ENCODE peak calls at places on chromosomes 2 and 18, in six cellular contexts. One of them, this sample, is unnamed.

GRCh38 chr2:3398837-3399236 is 19.3 kb downstream of the TRAPPC12 start:
- DNase-seq in stimulated activated CD4-positive, alpha-beta T cell treated with anti-CD3 and anti-CD28 coated beads, Interleukin-1b, Interleukin-23, amount 100 ng/mL, for 24 hours: no peak
- DNase-seq in HCEC 1CT: no peak
- DNase-seq in neural progenitor cell: peak; percentile 20
- DNase-seq in LoVo: no peak
- DNase-seq in CD8-positive, alpha-beta memory T cell: no peak
- DNase-seq in this sample: no peak

GRCh38 chr2:40202798-40203400 is 249.0 kb downstream of the SLC8A1 start:
- DNase-seq in stimulated activated CD4-positive, alpha-beta T cell treated with anti-CD3 and anti-CD28 coated beads, Interleukin-1b, Interleukin-23, amount 100 ng/mL, for 24 hours: no peak
- DNase-seq in HCEC 1CT: peak; percentile 72
- DNase-seq in neural progenitor cell: peak; percentile 46
- DNase-seq in LoVo: no peak
- DNase-seq in CD8-positive, alpha-beta memory T cell: no peak
- DNase-seq in this sample: no peak

GRCh38 chr2:54419855-54420550 is 36.1 kb upstream of the SPTBN1 start:
- DNase-seq in stimulated activated CD4-positive, alpha-beta T cell treated with anti-CD3 and anti-CD28 coated beads, Interleukin-1b, Interleukin-23, amount 100 ng/mL, for 24 hours: no peak
- DNase-seq in HCEC 1CT: no peak
- DNase-seq in neural progenitor cell: no peak
- DNase-seq in LoVo: no peak
- DNase-seq in CD8-positive, alpha-beta memory T cell: no peak
- DNase-seq in this sample: no peak

GRCh38 chr2:158586491-158586890 is 129.7 kb downstream of the PKP4 start:
- DNase-seq in stimulated activated CD4-positive, alpha-beta T cell treated with anti-CD3 and anti-CD28 coated beads, Interleukin-1b, Interleukin-23, amount 100 ng/mL, for 24 hours: no peak
- DNase-seq in HCEC 1CT: peak; percentile 90
- DNase-seq in neural progenitor cell: no peak
- DNase-seq in LoVo: no peak
- DNase-seq in CD8-positive, alpha-beta memory T cell: no peak
- DNase-seq in this sample: no peak

GRCh38 chr2:67453365-67453764 is 56.2 kb downstream of the ETAA1 start:
- DNase-seq in stimulated activated CD4-positive, alpha-beta T cell treated with anti-CD3 and anti-CD28 coated beads, Interleukin-1b, Interleukin-23, amount 100 ng/mL, for 24 hours: no peak
- DNase-seq in HCEC 1CT: peak; percentile 17
- DNase-seq in neural progenitor cell: no peak
- DNase-seq in LoVo: no peak
- DNase-seq in CD8-positive, alpha-beta memory T cell: no peak
- DNase-seq in this sample: no peak

GRCh38 chr2:98295275-98295674 is 51.0 kb upstream of the CNGA3 start:
- DNase-seq in stimulated activated CD4-positive, alpha-beta T cell treated with anti-CD3 and anti-CD28 coated beads, Interleukin-1b, Interleukin-23, amount 100 ng/mL, for 24 hours: no peak
- DNase-seq in HCEC 1CT: no peak
- DNase-seq in neural progenitor cell: no peak
- DNase-seq in LoVo: no peak
- DNase-seq in CD8-positive, alpha-beta memory T cell: no peak
- DNase-seq in this sample: no peak

GRCh38 chr2:43133708-43134570 is 92.5 kb downstream of the ZFP36L2 start:
- DNase-seq in stimulated activated CD4-positive, alpha-beta T cell treated with anti-CD3 and anti-CD28 coated beads, Interleukin-1b, Interleukin-23, amount 100 ng/mL, for 24 hours: no peak
- DNase-seq in HCEC 1CT: no peak
- DNase-seq in neural progenitor cell: no peak
- DNase-seq in LoVo: no peak
- DNase-seq in CD8-positive, alpha-beta memory T cell: peak; percentile 56
- DNase-seq in this sample: peak; percentile 78

GRCh38 chr2:209316141-209316540 is 107.7 kb upstream of the MAP2 start:
- DNase-seq in stimulated activated CD4-positive, alpha-beta T cell treated with anti-CD3 and anti-CD28 coated beads, Interleukin-1b, Interleukin-23, amount 100 ng/mL, for 24 hours: no peak
- DNase-seq in HCEC 1CT: no peak
- DNase-seq in neural progenitor cell: no peak
- DNase-seq in LoVo: no peak
- DNase-seq in CD8-positive, alpha-beta memory T cell: no peak
- DNase-seq in this sample: no peak

GRCh38 chr2:96511851-96512250 is 6.7 kb upstream of the NEURL3 start:
- DNase-seq in stimulated activated CD4-positive, alpha-beta T cell treated with anti-CD3 and anti-CD28 coated beads, Interleukin-1b, Interleukin-23, amount 100 ng/mL, for 24 hours: no peak
- DNase-seq in HCEC 1CT: no peak
- DNase-seq in neural progenitor cell: no peak
- DNase-seq in LoVo: no peak
- DNase-seq in CD8-positive, alpha-beta memory T cell: no peak
- DNase-seq in this sample: no peak

GRCh38 chr2:127155901-127156300 is 48.9 kb upstream of the BIN1 start:
- DNase-seq in stimulated activated CD4-positive, alpha-beta T cell treated with anti-CD3 and anti-CD28 coated beads, Interleukin-1b, Interleukin-23, amount 100 ng/mL, for 24 hours: no peak
- DNase-seq in HCEC 1CT: peak; percentile 21
- DNase-seq in neural progenitor cell: no peak
- DNase-seq in LoVo: no peak
- DNase-seq in CD8-positive, alpha-beta memory T cell: no peak
- DNase-seq in this sample: no peak

GRCh38 chr2:72325592-72326422 is 178.1 kb upstream of the CYP26B1 start:
- DNase-seq in stimulated activated CD4-positive, alpha-beta T cell treated with anti-CD3 and anti-CD28 coated beads, Interleukin-1b, Interleukin-23, amount 100 ng/mL, for 24 hours: no peak
- DNase-seq in HCEC 1CT: peak; percentile 26
- DNase-seq in neural progenitor cell: peak; percentile 33
- DNase-seq in LoVo: peak; percentile 1
- DNase-seq in CD8-positive, alpha-beta memory T cell: no peak
- DNase-seq in this sample: no peak

GRCh38 chr18:76401496-76401895 is 93.5 kb downstream of the ZNF516 start:
- DNase-seq in stimulated activated CD4-positive, alpha-beta T cell treated with anti-CD3 and anti-CD28 coated beads, Interleukin-1b, Interleukin-23, amount 100 ng/mL, for 24 hours: no peak
- DNase-seq in HCEC 1CT: no peak
- DNase-seq in neural progenitor cell: no peak
- DNase-seq in LoVo: no peak
- DNase-seq in CD8-positive, alpha-beta memory T cell: no peak
- DNase-seq in this sample: no peak

GRCh38 chr2:47373747-47374146 is 29.2 kb upstream of the MSH2 start:
- DNase-seq in stimulated activated CD4-positive, alpha-beta T cell treated with anti-CD3 and anti-CD28 coated beads, Interleukin-1b, Interleukin-23, amount 100 ng/mL, for 24 hours: no peak
- DNase-seq in HCEC 1CT: no peak
- DNase-seq in neural progenitor cell: peak; percentile 41
- DNase-seq in LoVo: no peak
- DNase-seq in CD8-positive, alpha-beta memory T cell: no peak
- DNase-seq in this sample: no peak

GRCh38 chr18:22678486-22678885 is 254.6 kb upstream of the RBBP8 start:
- DNase-seq in stimulated activated CD4-positive, alpha-beta T cell treated with anti-CD3 and anti-CD28 coated beads, Interleukin-1b, Interleukin-23, amount 100 ng/mL, for 24 hours: no peak
- DNase-seq in HCEC 1CT: no peak
- DNase-seq in neural progenitor cell: no peak
- DNase-seq in LoVo: no peak
- DNase-seq in CD8-positive, alpha-beta memory T cell: no peak
- DNase-seq in this sample: no peak

GRCh38 chr2:37630298-37630697 is 41.1 kb downstream of the CDC42EP3 start:
- DNase-seq in stimulated activated CD4-positive, alpha-beta T cell treated with anti-CD3 and anti-CD28 coated beads, Interleukin-1b, Interleukin-23, amount 100 ng/mL, for 24 hours: no peak
- DNase-seq in HCEC 1CT: peak; percentile 20
- DNase-seq in neural progenitor cell: no peak
- DNase-seq in LoVo: no peak
- DNase-seq in CD8-positive, alpha-beta memory T cell: no peak
- DNase-seq in this sample: no peak

GRCh38 chr2:238561230-238561629 is 134.5 kb downstream of the ASB1 start:
- DNase-seq in stimulated activated CD4-positive, alpha-beta T cell treated with anti-CD3 and anti-CD28 coated beads, Interleukin-1b, Interleukin-23, amount 100 ng/mL, for 24 hours: no peak
- DNase-seq in HCEC 1CT: no peak
- DNase-seq in neural progenitor cell: no peak
- DNase-seq in LoVo: peak; percentile 38
- DNase-seq in CD8-positive, alpha-beta memory T cell: no peak
- DNase-seq in this sample: no peak

GRCh38 chr2:14401838-14402237 is 230.7 kb upstream of the LRATD1 start:
- DNase-seq in stimulated activated CD4-positive, alpha-beta T cell treated with anti-CD3 and anti-CD28 coated beads, Interleukin-1b, Interleukin-23, amount 100 ng/mL, for 24 hours: no peak
- DNase-seq in HCEC 1CT: no peak
- DNase-seq in neural progenitor cell: peak; percentile 35
- DNase-seq in LoVo: no peak
- DNase-seq in CD8-positive, alpha-beta memory T cell: no peak
- DNase-seq in this sample: no peak

GRCh38 chr2:127086800-127087737 is 19.9 kb downstream of the BIN1 start:
- DNase-seq in stimulated activated CD4-positive, alpha-beta T cell treated with anti-CD3 and anti-CD28 coated beads, Interleukin-1b, Interleukin-23, amount 100 ng/mL, for 24 hours: no peak
- DNase-seq in HCEC 1CT: no peak
- DNase-seq in neural progenitor cell: peak; percentile 76
- DNase-seq in LoVo: no peak
- DNase-seq in CD8-positive, alpha-beta memory T cell: no peak
- DNase-seq in this sample: no peak

GRCh38 chr2:233428438-233428837 is 74.1 kb downstream of the DGKD start:
- DNase-seq in stimulated activated CD4-positive, alpha-beta T cell treated with anti-CD3 and anti-CD28 coated beads, Interleukin-1b, Interleukin-23, amount 100 ng/mL, for 24 hours: no peak
- DNase-seq in HCEC 1CT: no peak
- DNase-seq in neural progenitor cell: no peak
- DNase-seq in LoVo: no peak
- DNase-seq in CD8-positive, alpha-beta memory T cell: no peak
- DNase-seq in this sample: no peak

GRCh38 chr18:48861181-48861715 is 89.5 kb downstream of the SMAD7 start:
- DNase-seq in stimulated activated CD4-positive, alpha-beta T cell treated with anti-CD3 and anti-CD28 coated beads, Interleukin-1b, Interleukin-23, amount 100 ng/mL, for 24 hours: no peak
- DNase-seq in HCEC 1CT: no peak
- DNase-seq in neural progenitor cell: peak; percentile 36
- DNase-seq in LoVo: no peak
- DNase-seq in CD8-positive, alpha-beta memory T cell: no peak
- DNase-seq in this sample: no peak

GRCh38 chr2:21263622-21264021 is 139.9 kb downstream of the TDRD15 start:
- DNase-seq in stimulated activated CD4-positive, alpha-beta T cell treated with anti-CD3 and anti-CD28 coated beads, Interleukin-1b, Interleukin-23, amount 100 ng/mL, for 24 hours: no peak
- DNase-seq in HCEC 1CT: no peak
- DNase-seq in neural progenitor cell: no peak
- DNase-seq in LoVo: no peak
- DNase-seq in CD8-positive, alpha-beta memory T cell: no peak
- DNase-seq in this sample: no peak

GRCh38 chr18:21650301-21650700 is 38.2 kb downstream of the SNRPD1 start:
- DNase-seq in stimulated activated CD4-positive, alpha-beta T cell treated with anti-CD3 and anti-CD28 coated beads, Interleukin-1b, Interleukin-23, amount 100 ng/mL, for 24 hours: no peak
- DNase-seq in HCEC 1CT: no peak
- DNase-seq in neural progenitor cell: no peak
- DNase-seq in LoVo: no peak
- DNase-seq in CD8-positive, alpha-beta memory T cell: no peak
- DNase-seq in this sample: no peak

GRCh38 chr2:101972621-101973434 is 18.9 kb upstream of the IL1R2 start:
- DNase-seq in stimulated activated CD4-positive, alpha-beta T cell treated with anti-CD3 and anti-CD28 coated beads, Interleukin-1b, Interleukin-23, amount 100 ng/mL, for 24 hours: no peak
- DNase-seq in HCEC 1CT: peak; percentile 90
- DNase-seq in neural progenitor cell: no peak
- DNase-seq in LoVo: no peak
- DNase-seq in CD8-positive, alpha-beta memory T cell: no peak
- DNase-seq in this sample: no peak

GRCh38 chr2:10775831-10776230 is 36.8 kb downstream of the PDIA6 start:
- DNase-seq in stimulated activated CD4-positive, alpha-beta T cell treated with anti-CD3 and anti-CD28 coated beads, Interleukin-1b, Interleukin-23, amount 100 ng/mL, for 24 hours: no peak
- DNase-seq in HCEC 1CT: no peak
- DNase-seq in neural progenitor cell: no peak
- DNase-seq in LoVo: no peak
- DNase-seq in CD8-positive, alpha-beta memory T cell: no peak
- DNase-seq in this sample: no peak